ENCODE peak calls at places on chromosomes 1 and 21, in seven cellular contexts. E is PC-9; J is Panc1; B is HepG2; W is CD8-positive, alpha-beta T cell; L is fibroblast of lung; S is uterus. G is an unnamed sample.

GRCh38 chr1:2274231-2274967 is 46.3 kb downstream of the SKI start:
- DNase-seq in S (peak), J (no peak), B (no peak), L (no peak), E (no peak), W (no peak), G (no peak)

GRCh38 chr1:67429528-67430357 is 459 bp downstream of the SERBP1 start:
- DNase-seq in B (no peak), S (peak), E (no peak), W (peak), L (no peak), J (no peak), G (no peak)

GRCh38 chr1:215652371-215652770 is 85.3 kb downstream of the KCTD3 start:
- DNase-seq in J (no peak), S (no peak), W (no peak), E (no peak), L (no peak), B (no peak), G (no peak)

GRCh38 chr1:213985181-213986019 is 2.4 kb upstream of the PROX1 start:
- DNase-seq in E (no peak), B (no peak), W (no peak), S (no peak), L (no peak), J (no peak), G (no peak)

GRCh38 chr1:192435704-192436103 is 118.9 kb downstream of the RGS21 start:
- DNase-seq in E (no peak), W (no peak), J (no peak), S (no peak), L (no peak), B (no peak), G (no peak)

GRCh38 chr21:36792505-36792967 is 93.6 kb downstream of the SIM2 start:
- DNase-seq in S (no peak), J (no peak), L (peak), W (no peak), B (no peak), E (peak), G (peak)

GRCh38 chr1:67980028-67980427 is 70.4 kb downstream of the DIRAS3 start:
- DNase-seq in B (no peak), E (no peak), J (no peak), L (peak), W (no peak), S (no peak), G (no peak)

GRCh38 chr21:44966135-44967081 is 26.6 kb downstream of the SLX9 start:
- DNase-seq in J (no peak), W (no peak), S (peak), L (no peak), B (no peak), E (no peak), G (no peak)

GRCh38 chr1:165144757-165145397 is 211.6 kb downstream of the LMX1A start:
- DNase-seq in E (no peak), S (peak), W (no peak), J (peak), B (peak), L (peak), G (peak)

GRCh38 chr1:239587066-239587465 is 200.7 kb downstream of the CHRM3 start:
- DNase-seq in J (no peak), B (no peak), S (no peak), E (no peak), W (peak), L (no peak), G (no peak)

GRCh38 chr21:33401617-33401967 is 1.6 kb upstream of the IFNGR2 start:
- DNase-seq in B (no peak), L (no peak), E (no peak), J (no peak), W (no peak), S (no peak), G (no peak)

GRCh38 chr1:183567584-183567983 is 22.7 kb downstream of the NCF2 start:
- DNase-seq in L (peak), W (no peak), J (no peak), E (peak), S (no peak), B (no peak), G (peak)

GRCh38 chr1:175600721-175601440 is 142.5 kb downstream of the TNR start:
- DNase-seq in S (no peak), J (no peak), E (no peak), L (no peak), W (no peak), B (no peak), G (no peak)

GRCh38 chr1:44423706-44424546 is 18.9 kb downstream of the RNF220 start:
- DNase-seq in J (no peak), B (no peak), S (peak), L (peak), E (no peak), W (no peak), G (peak)

GRCh38 chr1:150577557-150578277 is 1.7 kb downstream of the MCL1 start:
- DNase-seq in W (peak), E (no peak), J (no peak), B (no peak), L (peak), S (no peak), G (no peak)

DNA sequence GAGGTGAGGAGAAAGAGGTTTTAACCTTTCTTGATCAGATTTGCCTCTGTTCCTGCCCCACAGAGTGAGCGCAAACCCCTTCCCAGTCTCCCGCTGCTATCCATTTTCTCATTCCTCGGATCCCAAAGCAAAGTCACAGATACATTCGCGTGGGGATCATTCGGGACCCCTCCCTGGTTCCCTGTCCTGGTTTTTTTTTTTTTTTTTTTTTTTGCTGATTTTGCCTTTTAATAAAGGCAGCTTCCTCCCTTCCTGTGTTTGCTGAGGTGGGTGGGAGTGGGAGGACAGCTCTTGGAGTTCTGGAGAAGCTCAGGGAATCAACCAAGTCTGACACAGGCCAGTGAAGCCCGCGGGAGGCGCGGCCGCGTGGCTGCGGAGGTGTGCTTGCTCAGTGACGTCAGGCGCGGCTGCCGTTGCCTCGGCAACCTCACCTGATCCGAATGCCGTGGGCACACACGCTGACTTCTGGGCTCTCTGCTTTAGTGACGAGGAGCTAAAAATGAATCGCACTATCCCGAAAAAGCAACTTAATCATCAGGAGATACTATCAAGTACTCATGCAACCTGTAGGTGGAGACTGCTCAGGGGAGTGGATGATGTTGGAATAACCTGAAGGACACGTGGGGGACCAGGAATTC is 106.4 kb downstream of the TBX19 start:
- DNase-seq in B (no peak), L (peak), S (peak), W (peak), J (no peak), E (peak), G (peak)
- TF ChIP-seq CTCF in B (no peak), L (no peak), S (no peak), W (no peak), J (peak), E (no peak), G (no peak)

DNA sequence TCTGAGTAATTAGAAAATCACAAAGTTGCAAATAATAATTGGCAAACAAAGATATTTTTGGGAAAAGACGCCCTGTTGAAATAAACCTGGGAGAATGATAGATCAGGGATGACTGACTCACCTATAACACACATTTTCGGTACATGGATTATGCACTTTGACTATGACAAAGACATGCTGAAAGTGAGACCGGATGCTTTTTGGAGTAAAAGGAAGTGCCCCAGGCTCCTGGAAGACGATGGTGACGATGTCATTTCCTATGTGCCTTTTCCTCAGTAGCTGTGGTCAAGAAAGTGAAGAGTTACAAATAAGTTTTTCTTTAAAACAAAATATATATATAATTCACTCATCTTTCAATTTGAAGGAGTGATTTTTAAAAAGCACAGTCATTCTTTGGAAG is 158.7 kb downstream of the SIPA1L2 start:
- DNase-seq in E (no peak), J (no peak), L (no peak), S (no peak), W (no peak), B (no peak), G (no peak)
- H3K27ac ChIP-seq in E (no peak), J (no peak), L (no peak), S (no peak), W (no peak), B (no peak), G (no peak)

GRCh38 chr1:217393901-217394300 is 237.0 kb downstream of the GPATCH2 start:
- DNase-seq in E (no peak), L (no peak), J (no peak), W (no peak), B (no peak), S (no peak), G (no peak)
- TF ChIP-seq CTCF in E (no peak), L (peak), J (peak), W (no peak), B (peak), S (no peak), G (no peak)

GRCh38 chr1:242140871-242141270 is 142.0 kb upstream of the MAP1LC3C start:
- DNase-seq in E (no peak), S (no peak), L (no peak), W (no peak), B (no peak), J (no peak), G (no peak)

GRCh38 chr1:242139437-242139836 is 140.5 kb upstream of the MAP1LC3C start:
- DNase-seq in J (no peak), L (no peak), W (no peak), E (no peak), S (no peak), B (no peak), G (no peak)

DNA sequence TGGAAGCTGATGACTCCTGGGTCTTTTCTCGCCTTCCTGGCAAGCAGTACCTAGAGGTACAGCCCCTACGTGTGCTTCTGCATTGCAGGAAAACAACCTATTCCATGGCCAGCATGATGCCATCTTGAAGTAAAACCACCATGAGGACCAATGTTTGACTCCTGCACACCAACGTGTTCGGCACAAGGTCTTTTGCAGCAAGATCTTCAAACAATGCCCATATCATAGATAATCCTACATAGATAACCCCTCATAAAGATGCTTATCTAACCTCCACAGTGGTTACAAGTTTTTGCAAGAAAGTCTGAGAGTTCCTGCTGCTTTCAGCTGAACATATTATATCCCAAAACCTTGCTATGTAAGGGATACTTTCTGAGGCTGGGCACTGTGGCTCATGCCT is 141.1 kb upstream of the MAP1LC3C start:
- DNase-seq in B (no peak), L (no peak), J (no peak), S (no peak), W (no peak), E (no peak), G (no peak)
- H3K27ac ChIP-seq in B (no peak), L (no peak), J (no peak), S (no peak), W (no peak), E (no peak), G (no peak)